ENCODE peak calls at places on chromosomes 13 and 19, in seven cellular contexts. O, M, Y, P, W, T and J are unnamed samples.

GRCh38 chr13:43374621-43375020 is 351.2 kb downstream of the DNAJC15 start:
- DNase-seq in O (no peak), M (no peak), Y (no peak), P (no peak), W (no peak), T (no peak), J (no peak)

GRCh38 chr19:45934551-45935230 is 20.1 kb upstream of the NANOS2 start:
- DNase-seq in O (no peak), M (no peak), Y (peak; percentile 44), P (no peak), W (no peak), T (peak; percentile 49), J (no peak)

GRCh38 chr19:19278315-19278714 is 5.2 kb upstream of the TM6SF2 start:
- DNase-seq in O (no peak), M (no peak), Y (no peak), P (no peak), W (no peak), T (peak; percentile 18), J (no peak)

GRCh38 chr19:1952635-1953034 is 11.7 kb downstream of the CSNK1G2 start:
- DNase-seq in O (no peak), M (no peak), Y (no peak), P (no peak), W (no peak), T (no peak), J (no peak)

GRCh38 chr19:51478381-51479285 is at the start of gene CEACAM18:
- DNase-seq in O (no peak), M (no peak), Y (peak; percentile 35), P (no peak), W (no peak), T (no peak), J (no peak)

GRCh38 chr19:7909471-7910067 is 5.1 kb upstream of the TGFBR3L start:
- DNase-seq in O (no peak), M (no peak), Y (no peak), P (no peak), W (no peak), T (no peak), J (no peak)

GRCh38 chr13:24008679-24009078 is 111.4 kb upstream of the C1QTNF9B start:
- DNase-seq in O (no peak), M (no peak), Y (no peak), P (no peak), W (no peak), T (no peak), J (no peak)

GRCh38 chr13:44312131-44312530 is 61.5 kb upstream of the SERP2 start:
- DNase-seq in O (no peak), M (no peak), Y (no peak), P (no peak), W (no peak), T (no peak), J (no peak)

GRCh38 chr13:35283856-35284255 is 192.6 kb downstream of the MAB21L1 start:
- DNase-seq in O (no peak), M (no peak), Y (no peak), P (no peak), W (peak; percentile 80), T (no peak), J (no peak)

GRCh38 chr19:46016426-46017094 is 6.3 kb downstream of the PGLYRP1 start:
- DNase-seq in O (no peak), M (peak; percentile 45), Y (peak; percentile 93), P (peak; percentile 11), W (peak; percentile 43), T (peak; percentile 94), J (peak; percentile 74)

GRCh38 chr19:15195381-15195964 is 5.3 kb downstream of the NOTCH3 start:
- DNase-seq in O (no peak), M (no peak), Y (no peak), P (no peak), W (no peak), T (peak; percentile 94), J (peak; percentile 88)

GRCh38 chr19:18900700-18901502 is 4.9 kb upstream of the CERS1 start:
- DNase-seq in O (no peak), M (no peak), Y (no peak), P (no peak), W (no peak), T (no peak), J (no peak)

GRCh38 chr19:30209617-30210600 is 162.3 kb upstream of the ZNF536 start:
- DNase-seq in O (no peak), M (no peak), Y (no peak), P (no peak), W (no peak), T (peak; percentile 39), J (no peak)

GRCh38 chr19:38409631-38410133 is 6.8 kb downstream of the FAM98C start:
- DNase-seq in O (no peak), M (no peak), Y (no peak), P (no peak), W (no peak), T (no peak), J (no peak)

GRCh38 chr13:26679945-26680516 is 80.6 kb downstream of the GPR12 start:
- DNase-seq in O (no peak), M (no peak), Y (no peak), P (no peak), W (no peak), T (no peak), J (no peak)

GRCh38 chr19:1402411-1403070 is 1.2 kb upstream of the GAMT start:
- DNase-seq in O (no peak), M (no peak), Y (no peak), P (no peak), W (no peak), T (no peak), J (peak; percentile 87)

GRCh38 chr13:24745861-24746617 is 17.9 kb upstream of the RNF17 start:
- DNase-seq in O (no peak), M (no peak), Y (no peak), P (no peak), W (no peak), T (no peak), J (no peak)

GRCh38 chr13:22287343-22287922 is 616.6 kb downstream of the FGF9 start:
- DNase-seq in O (no peak), M (no peak), Y (no peak), P (no peak), W (no peak), T (no peak), J (no peak)

GRCh38 chr13:49975826-49976225 is 21.0 kb upstream of the TRIM13 start:
- DNase-seq in O (no peak), M (no peak), Y (no peak), P (no peak), W (no peak), T (no peak), J (no peak)

GRCh38 chr13:111326621-111326965 is 6.2 kb downstream of the TEX29 start:
- DNase-seq in O (no peak), M (no peak), Y (no peak), P (no peak), W (no peak), T (no peak), J (no peak)

DNA sequence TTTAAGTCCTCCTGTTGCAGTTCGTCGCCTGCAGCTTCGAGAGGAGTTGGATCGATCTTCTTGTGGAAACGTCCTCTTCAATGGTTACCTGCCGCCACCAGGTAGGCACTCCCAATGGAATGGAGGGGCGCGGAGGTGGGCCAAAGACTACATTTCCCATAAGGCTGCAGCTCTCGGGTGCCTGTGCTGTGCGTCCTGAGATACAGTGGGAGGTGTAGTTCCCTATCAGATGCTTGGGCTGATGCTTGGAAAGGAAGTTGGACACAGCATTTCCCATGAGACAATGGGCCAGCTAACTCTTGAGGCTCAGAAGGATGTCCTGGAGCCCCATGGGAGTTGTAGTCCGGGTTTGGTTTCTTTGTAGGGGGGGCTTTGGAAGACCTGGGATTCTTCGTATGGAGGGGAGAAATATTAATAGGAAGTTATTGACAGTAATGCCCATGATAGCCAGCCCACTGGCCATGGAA is 1.8 kb downstream of the SHKBP1 start:
- DNase-seq in O (no peak), M (no peak), Y (peak; percentile 85), P (no peak), W (no peak), T (peak; percentile 60), J (peak; percentile 30)
- TF ChIP-seq JUND in O (no peak), M (no peak), Y (peak; percentile 31), P (no peak), W (no peak), T (no peak), J (no peak)

GRCh38 chr19:4471400-4472173 is 510 bp upstream of the HDGFL2 start:
- DNase-seq in O (peak; percentile 99), M (peak; percentile 100), Y (peak; percentile 99), P (peak; percentile 100), W (peak; percentile 100), T (peak; percentile 97), J (peak; percentile 99)
- TF ChIP-seq JUND in O (no peak), M (no peak), Y (no peak), P (no peak), W (no peak), T (no peak), J (no peak)

GRCh38 chr19:16232568-16232967 is 34.9 kb downstream of the AP1M1 start:
- DNase-seq in O (no peak), M (no peak), Y (no peak), P (no peak), W (no peak), T (peak; percentile 15), J (no peak)
- TF ChIP-seq JUND in O (no peak), M (no peak), Y (no peak), P (no peak), W (no peak), T (no peak), J (no peak)

GRCh38 chr19:35639863-35640262 is 1.7 kb upstream of the ETV2 start:
- DNase-seq in O (no peak), M (no peak), Y (no peak), P (no peak), W (no peak), T (no peak), J (no peak)

GRCh38 chr19:35642312-35642711 is 767 bp downstream of the ETV2 start:
- DNase-seq in O (no peak), M (no peak), Y (no peak), P (no peak), W (no peak), T (no peak), J (no peak)

GRCh38 chr19:35642798-35643254 is 1.3 kb downstream of the ETV2 start:
- DNase-seq in O (no peak), M (no peak), Y (no peak), P (no peak), W (no peak), T (no peak), J (no peak)

GRCh38 chr19:35643255-35644205 is 2.0 kb downstream of the ETV2 start:
- DNase-seq in O (no peak), M (peak; percentile 75), Y (peak; percentile 92), P (peak; percentile 59), W (peak; percentile 77), T (peak; percentile 96), J (peak; percentile 89)

DNA sequence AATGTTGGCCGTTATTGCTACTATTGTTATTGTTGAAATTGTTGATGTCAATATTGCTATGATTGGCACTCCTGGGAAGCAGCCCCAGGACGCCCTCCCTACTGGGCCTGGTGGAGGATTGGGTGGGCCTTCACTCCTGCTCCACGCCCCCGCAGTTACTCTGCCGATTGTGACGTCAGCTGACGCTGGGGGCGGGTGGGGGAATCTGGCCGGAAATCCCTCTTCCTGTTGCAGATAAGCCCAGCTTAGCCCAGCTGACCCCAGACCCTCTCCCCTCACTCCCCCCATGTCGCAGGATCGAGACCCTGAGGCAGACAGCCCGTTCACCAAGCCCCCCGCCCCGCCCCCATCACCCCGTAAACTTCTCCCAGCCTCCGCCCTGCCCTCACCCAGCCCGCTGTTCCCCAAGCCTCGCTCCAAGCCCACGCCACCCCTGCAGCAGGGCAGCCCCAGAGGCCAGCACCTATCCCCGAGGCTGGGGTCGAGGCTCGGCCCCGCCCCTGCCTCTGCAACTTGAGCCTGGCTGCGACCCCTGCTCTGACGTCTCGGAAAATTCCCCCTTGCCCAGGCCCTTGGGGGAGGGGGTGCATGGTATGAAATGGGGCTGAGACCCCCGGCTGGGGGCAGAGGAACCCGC is at the start of gene ETV2:
- DNase-seq in O (no peak), M (no peak), Y (peak; percentile 83), P (no peak), W (no peak), T (peak; percentile 55), J (no peak)
- TF ChIP-seq JUND in O (no peak), M (no peak), Y (peak; percentile 57), P (no peak), W (no peak), T (no peak), J (no peak)